ENCODE peak calls at places on chromosomes 2 and 18, in six cellular contexts. C is Peyer's patch; T is CD8-positive, alpha-beta memory T cell; W is right lobe of liver; K is K562; V is right cardiac atrium. J is an unnamed sample. For H3K4me1 and H3K27me3, the result is how much of the 10 kb centered on the place peaks cover.

GRCh38 chr2:213121677-213122076 is 29.7 kb downstream of the IKZF2 start:
- DNase-seq in C (no peak), T (no peak), W (no peak), K (no peak), V (no peak), J (no peak)

GRCh38 chr18:6610436-6610835 is 119.1 kb upstream of the ARHGAP28 start:
- DNase-seq in C (no peak), T (no peak), W (no peak), K (no peak), V (no peak), J (no peak)

GRCh38 chr2:239186958-239187357 is 213.9 kb downstream of the HDAC4 start:
- DNase-seq in C (no peak), T (no peak), W (peak), K (no peak), V (no peak), J (peak)

GRCh38 chr2:215071676-215072075 is 66.8 kb downstream of the ABCA12 start:
- DNase-seq in C (no peak), T (no peak), W (no peak), K (no peak), V (no peak), J (no peak)

GRCh38 chr2:146244131-146244530 is 1600.7 kb upstream of the ACVR2A start:
- DNase-seq in C (no peak), T (no peak), W (no peak), K (no peak), V (no peak), J (no peak)

GRCh38 chr2:128290356-128290755 is 28.3 kb downstream of the HS6ST1 start:
- DNase-seq in C (no peak), T (no peak), W (no peak), K (no peak), V (no peak), J (no peak)

GRCh38 chr2:119201815-119202214 is 21.8 kb upstream of the STEAP3 start:
- DNase-seq in C (no peak), T (no peak), W (no peak), K (no peak), V (no peak), J (no peak)

GRCh38 chr2:54595999-54596903 is 127.2 kb upstream of the EML6 start:
- DNase-seq in C (no peak), T (peak), W (no peak), K (no peak), V (peak), J (no peak)

GRCh38 chr2:188293601-188294482 is 2.2 kb downstream of the GULP1 start:
- DNase-seq in C (peak), T (no peak), W (peak), K (peak), V (peak), J (peak)

GRCh38 chr18:26207937-26208336 is 18.3 kb upstream of the TAF4B start:
- DNase-seq in C (no peak), T (no peak), W (no peak), K (no peak), V (no peak), J (no peak)

GRCh38 chr2:19759880-19760279 is 141.9 kb downstream of the TTC32 start:
- DNase-seq in C (no peak), T (no peak), W (no peak), K (no peak), V (no peak), J (no peak)

GRCh38 chr2:227826563-227826962 is 12.9 kb downstream of the CCL20 start:
- DNase-seq in C (no peak), T (no peak), W (no peak), K (no peak), V (no peak), J (no peak)

GRCh38 chr2:160932960-160933359 is 227.3 kb upstream of the TANK start:
- DNase-seq in C (no peak), T (no peak), W (no peak), K (no peak), V (no peak), J (peak)

GRCh38 chr2:233473386-233473791 is 93.2 kb downstream of the USP40 start:
- DNase-seq in C (peak), T (no peak), W (no peak), K (no peak), V (no peak), J (no peak)

GRCh38 chr18:8215741-8216140 is 393.5 kb upstream of the RAB12 start:
- DNase-seq in C (no peak), T (no peak), W (no peak), K (no peak), V (no peak), J (no peak)

GRCh38 chr2:64565358-64565757 is 41.2 kb downstream of the AFTPH start:
- DNase-seq in C (no peak), T (no peak), W (no peak), K (no peak), V (no peak), J (no peak)

GRCh38 chr2:57981369-57981768 is 65.2 kb upstream of the VRK2 start:
- DNase-seq in C (no peak), T (no peak), W (no peak), K (no peak), V (no peak), J (peak)

GRCh38 chr2:25996844-25997243 is 14.5 kb upstream of the KIF3C start:
- DNase-seq in C (no peak), T (no peak), W (no peak), K (no peak), V (no peak), J (no peak)
- H3K4me1 ChIP-seq in C (under half), T (under half), W (under half), K (under half), V (under half), J (under half)

GRCh38 chr2:95024960-95025405 is 525 bp upstream of the MAL start:
- DNase-seq in C (no peak), T (peak), W (no peak), K (no peak), V (no peak), J (no peak)

GRCh38 chr2:95024306-95024880 is 1.1 kb upstream of the MAL start:
- DNase-seq in C (no peak), T (no peak), W (no peak), K (no peak), V (no peak), J (no peak)

GRCh38 chr2:95021847-95022246 is 3.7 kb upstream of the MAL start:
- DNase-seq in C (no peak), T (no peak), W (no peak), K (no peak), V (no peak), J (no peak)

GRCh38 chr2:95022309-95023221 is 2.9 kb upstream of the MAL start:
- DNase-seq in C (peak), T (peak), W (peak), K (peak), V (peak), J (peak)

DNA sequence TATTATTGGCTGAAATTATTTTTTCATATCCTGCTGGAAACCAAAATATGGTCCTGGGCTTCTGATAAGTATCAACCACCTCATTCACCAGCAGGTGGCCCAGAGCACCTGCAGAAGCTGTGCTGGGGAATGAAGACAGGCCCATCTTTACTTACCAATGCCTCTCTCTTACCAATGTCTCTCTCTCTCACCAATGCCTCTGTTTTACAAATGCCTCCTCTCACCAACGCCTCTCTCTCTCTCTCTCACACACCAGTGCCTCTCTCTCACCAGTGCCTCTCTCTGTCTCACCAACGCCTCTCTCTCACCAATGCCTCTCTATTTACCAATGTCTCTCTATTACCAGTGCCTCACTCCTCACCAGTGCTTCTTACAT is 2.3 kb upstream of the MAL start:
- DNase-seq in C (peak), T (peak), W (no peak), K (no peak), V (no peak), J (no peak)
- H3K27me3 ChIP-seq in C (under half), T (under half), W (under half), K (half or more), V (under half), J (under half)

DNA sequence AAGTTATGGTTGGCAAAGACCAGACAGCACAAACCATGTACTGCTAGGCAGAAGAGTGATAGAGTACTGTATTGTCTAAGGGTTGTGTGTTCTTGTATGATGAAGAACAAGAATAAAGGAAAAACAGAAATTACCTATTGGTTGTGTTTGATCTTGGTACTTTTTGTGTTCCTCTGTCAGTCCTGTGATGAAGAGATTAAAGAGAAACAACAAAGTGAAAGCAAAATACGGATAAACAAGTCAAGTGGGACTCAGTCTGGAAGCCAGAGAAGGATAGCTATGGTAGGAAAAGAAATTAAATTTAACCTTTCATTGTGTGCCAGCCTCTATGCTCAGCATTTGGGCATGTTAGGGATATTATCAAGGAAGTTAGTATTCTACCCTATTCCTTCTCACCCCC is 413.1 kb downstream of the PARD3B start:
- DNase-seq in C (no peak), T (no peak), W (no peak), K (no peak), V (no peak), J (no peak)
- H3K4me3 ChIP-seq in C (no peak), T (no peak), W (no peak), K (no peak), V (no peak), J (no peak)

GRCh38 chr2:127139766-127140165 is 32.8 kb upstream of the BIN1 start:
- DNase-seq in C (no peak), T (no peak), W (no peak), K (no peak), V (no peak), J (no peak)

GRCh38 chr2:127137741-127138140 is 30.8 kb upstream of the BIN1 start:
- DNase-seq in C (no peak), T (no peak), W (no peak), K (no peak), V (no peak), J (no peak)

GRCh38 chr2:127138281-127138680 is 31.3 kb upstream of the BIN1 start:
- DNase-seq in C (no peak), T (no peak), W (no peak), K (no peak), V (no peak), J (peak)

GRCh38 chr2:127142663-127143630 is 36.0 kb upstream of the BIN1 start:
- DNase-seq in C (no peak), T (no peak), W (no peak), K (no peak), V (no peak), J (no peak)

GRCh38 chr2:127140543-127140942 is 33.6 kb upstream of the BIN1 start:
- DNase-seq in C (no peak), T (no peak), W (no peak), K (no peak), V (no peak), J (no peak)
- H3K4me1 ChIP-seq in C (under half), T (under half), W (under half), K (under half), V (under half), J (under half)

GRCh38 chr18:72542993-72543361 is 1.2 kb downstream of the CBLN2 start:
- DNase-seq in C (no peak), T (no peak), W (no peak), K (no peak), V (no peak), J (no peak)
- H3K27me3 ChIP-seq in C (under half), T (under half), W (under half), K (under half), V (under half), J (under half)

DNA sequence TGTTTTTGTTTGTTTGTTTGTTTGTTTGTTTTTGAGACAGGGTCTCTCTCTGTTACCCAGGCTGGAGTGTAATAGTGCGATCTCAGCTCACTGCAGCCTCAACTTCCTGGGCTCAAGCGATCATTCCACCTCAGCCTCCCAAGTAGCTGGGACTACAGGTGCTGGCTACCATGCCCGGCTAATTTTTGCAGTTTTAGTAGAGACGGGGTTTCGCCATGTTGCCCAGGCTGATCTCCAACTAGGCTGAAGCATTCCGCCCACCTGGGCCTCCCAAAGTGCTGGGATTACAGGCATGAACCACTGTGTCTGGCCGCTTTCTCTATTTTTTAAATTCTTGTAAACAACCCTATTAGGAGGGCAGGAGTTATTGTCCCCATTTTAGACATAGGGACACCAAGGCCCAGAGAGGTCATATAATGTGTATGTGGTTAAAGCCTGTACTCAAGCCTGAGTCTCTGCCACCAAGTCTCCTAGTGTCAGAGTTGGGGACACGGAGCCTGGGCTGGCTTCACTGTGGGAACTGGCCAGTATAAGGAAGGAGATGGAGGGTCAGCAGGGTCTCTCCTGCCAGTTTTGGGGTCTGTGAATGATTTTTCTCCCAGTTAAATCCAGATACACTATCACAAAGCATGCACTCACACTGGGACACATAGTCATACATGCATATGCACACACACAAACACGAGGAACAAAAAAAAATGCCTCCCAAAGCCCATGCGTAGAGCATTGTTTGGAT is 27.5 kb upstream of the MCFD2 start:
- DNase-seq in C (peak), T (no peak), W (no peak), K (no peak), V (no peak), J (no peak)
- H3K4me3 ChIP-seq in C (peak), T (peak), W (peak), K (no peak), V (peak), J (peak)

GRCh38 chr18:13471971-13472628 is 253.5 kb downstream of the LDLRAD4 start:
- DNase-seq in C (no peak), T (no peak), W (no peak), K (no peak), V (no peak), J (no peak)
- H3K4me1 ChIP-seq in C (under half), T (under half), W (under half), K (under half), V (under half), J (under half)

GRCh38 chr2:86593266-86593665 is 30.0 kb upstream of the CHMP3 start:
- DNase-seq in C (no peak), T (no peak), W (no peak), K (no peak), V (no peak), J (no peak)
- H3K27me3 ChIP-seq in C (under half), T (under half), W (under half), K (under half), V (under half), J (under half)

GRCh38 chr2:241803387-241804325 is 5.3 kb upstream of the NEU4 start:
- DNase-seq in C (peak), T (peak), W (peak), K (no peak), V (peak), J (no peak)
- H3K4me3 ChIP-seq in C (peak), T (peak), W (peak), K (no peak), V (peak), J (peak)

J was measured in SJSA1.